ENCODE peak calls at places on chromosome 14, in five cellular contexts. L is pancreas, Q is A549, X is brain microvascular endothelial cell, T is PC-3. S is an unnamed sample.

GRCh38 chr14:101222362-101223090 is 319.0 kb upstream of the RTL1 start:
- DNase-seq in Q (no peak), X (no peak), L (no peak), T (no peak), S (no peak)

GRCh38 chr14:86462193-86462592 is 932.2 kb downstream of the FLRT2 start:
- DNase-seq in T (peak; percentile 26), Q (no peak), X (peak; percentile 2), L (peak; percentile 18), S (no peak)

GRCh38 chr14:23528555-23528954 is 23.0 kb downstream of the ZFHX2 start:
- DNase-seq in Q (no peak), X (no peak), L (no peak), T (peak; percentile 22), S (no peak)

GRCh38 chr14:29671034-29671433 is 256.6 kb downstream of the PRKD1 start:
- DNase-seq in Q (no peak), X (no peak), T (no peak), L (no peak), S (no peak)

GRCh38 chr14:73878436-73878835 is 8.2 kb upstream of the ZNF410 start:
- DNase-seq in T (no peak), L (no peak), Q (no peak), X (no peak), S (no peak)

GRCh38 chr14:100441271-100441947 is 118.3 kb downstream of the SLC25A47 start:
- DNase-seq in T (no peak), L (no peak), Q (no peak), X (no peak), S (no peak)

GRCh38 chr14:75879031-75879430 is 102.8 kb downstream of the TGFB3 start:
- DNase-seq in T (peak; percentile 91), L (no peak), Q (no peak), X (peak; percentile 41), S (peak; percentile 70)

GRCh38 chr14:69471916-69472315 is 12.6 kb upstream of the PLEKHD1 start:
- DNase-seq in L (no peak), X (no peak), Q (no peak), T (no peak), S (no peak)

GRCh38 chr14:93716002-93716401 is 72.3 kb downstream of the PRIMA1 start:
- DNase-seq in L (no peak), T (no peak), Q (no peak), X (no peak), S (no peak)

GRCh38 chr14:101074124-101075024 is 170.9 kb upstream of the RTL1 start:
- DNase-seq in L (no peak), Q (no peak), T (no peak), X (no peak), S (no peak)

GRCh38 chr14:69093551-69094421 is 59.1 kb downstream of the DCAF5 start:
- DNase-seq in T (peak; percentile 27), Q (no peak), L (no peak), X (peak; percentile 76), S (no peak)

GRCh38 chr14:68137704-68138619 is 318.4 kb downstream of the RAD51B start:
- DNase-seq in Q (peak; percentile 69), X (peak; percentile 99), L (peak; percentile 30), T (peak; percentile 98), S (peak; percentile 89)

GRCh38 chr14:30295980-30296379 is 263.0 kb upstream of the G2E3 start:
- DNase-seq in X (no peak), T (no peak), Q (no peak), L (no peak), S (peak; percentile 14)

GRCh38 chr14:58793096-58793740 is 155.5 kb downstream of the DACT1 start:
- DNase-seq in T (peak; percentile 39), L (no peak), X (no peak), Q (peak; percentile 24), S (no peak)

GRCh38 chr14:43019826-43020225 is 1413.2 kb downstream of the LRFN5 start:
- DNase-seq in T (no peak), Q (no peak), L (no peak), X (no peak), S (no peak)

GRCh38 chr14:49366416-49366815 is 219.8 kb downstream of the RPS29 start:
- DNase-seq in T (no peak), L (no peak), X (no peak), Q (no peak), S (no peak)

GRCh38 chr14:73815849-73816816 is 35.5 kb upstream of the PTGR2 start:
- DNase-seq in X (no peak), Q (no peak), T (no peak), L (no peak), S (no peak)

GRCh38 chr14:99660794-99661193 is 15.9 kb downstream of the HHIPL1 start:
- DNase-seq in X (no peak), L (no peak), T (no peak), Q (no peak), S (no peak)

GRCh38 chr14:64563696-64564095 is 13.9 kb downstream of the PPP1R36 start:
- DNase-seq in T (no peak), L (no peak), Q (no peak), X (no peak), S (no peak)

GRCh38 chr14:105532735-105533141 is 6.4 kb downstream of the TMEM121 start:
- DNase-seq in X (peak; percentile 8), L (no peak), Q (peak; percentile 72), T (no peak), S (no peak)

GRCh38 chr14:84202486-84202885 is 1327.5 kb upstream of the FLRT2 start:
- DNase-seq in L (no peak), Q (no peak), T (no peak), X (no peak), S (no peak)

GRCh38 chr14:75273272-75274044 is 5.2 kb upstream of the FOS start:
- DNase-seq in Q (no peak), T (no peak), L (no peak), X (peak; percentile 66), S (no peak)

GRCh38 chr14:77508249-77508648 is 9.6 kb upstream of the ISM2 start:
- DNase-seq in T (peak; percentile 39), L (no peak), X (peak; percentile 64), Q (no peak), S (peak; percentile 75)

GRCh38 chr14:52279405-52279804 is 11.9 kb downstream of the PTGDR start:
- DNase-seq in X (peak; percentile 62), L (no peak), T (peak; percentile 77), Q (peak; percentile 12), S (peak; percentile 46)

GRCh38 chr14:39169541-39169900 is 612 bp downstream of the TRAPPC6B start:
- DNase-seq in X (no peak), L (peak; percentile 15), Q (no peak), T (no peak), S (no peak)

GRCh38 chr14:51609251-51609986 is 42.3 kb upstream of the FRMD6 start:
- DNase-seq in Q (no peak), T (no peak), X (no peak), L (no peak), S (no peak)

GRCh38 chr14:93115920-93116675 is at the start of gene ITPK1:
- DNase-seq in Q (peak; percentile 66), L (peak; percentile 55), T (peak; percentile 71), X (no peak), S (peak; percentile 54)

GRCh38 chr14:87181288-87181687 is 811.7 kb downstream of the GALC start:
- DNase-seq in Q (no peak), X (no peak), T (no peak), L (no peak), S (no peak)

GRCh38 chr14:65069874-65070709 is 32.2 kb downstream of the MAX start:
- DNase-seq in Q (no peak), X (no peak), T (peak; percentile 64), L (peak; percentile 81), S (peak; percentile 30)

GRCh38 chr14:101520621-101521305 is 40.5 kb upstream of the DIO3 start:
- DNase-seq in L (no peak), Q (no peak), X (no peak), T (no peak), S (no peak)

DNA sequence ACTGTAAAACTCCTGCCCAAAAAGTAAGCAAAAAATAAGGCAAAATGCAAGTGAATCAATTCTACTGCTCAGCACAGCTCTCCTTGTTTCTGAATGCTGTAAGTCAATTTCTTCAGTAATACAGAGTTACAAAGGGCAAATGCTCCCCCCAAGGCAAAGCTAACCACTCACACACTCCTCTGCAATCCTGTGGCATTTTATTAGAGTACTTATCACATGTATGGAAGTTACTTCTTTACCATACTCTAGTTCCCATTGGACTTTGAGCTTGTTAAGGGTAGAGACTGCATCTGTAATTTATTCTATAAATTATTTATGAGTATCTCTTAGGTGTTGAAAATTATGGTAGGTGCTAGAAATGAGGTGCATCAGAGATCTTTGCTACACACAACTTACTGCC is 27.1 kb downstream of the SEL1L start:
- DNase-seq in X (no peak), Q (no peak), L (no peak), T (no peak), S (no peak)
- H3K27ac ChIP-seq in X (no peak overlapping the region), Q (no peak overlapping the region), L (no peak overlapping the region), T (no peak overlapping the region), S (no peak overlapping the region)

GRCh38 chr14:57189070-57189469 is 79.6 kb downstream of the EXOC5 start:
- DNase-seq in Q (peak; percentile 6), T (peak; percentile 67), L (no peak), X (no peak), S (peak; percentile 10)
- TF ChIP-seq CTCF in Q (no peak), T (peak; percentile 77), L (no peak), X (peak; percentile 12), S (peak; percentile 11)

DNA sequence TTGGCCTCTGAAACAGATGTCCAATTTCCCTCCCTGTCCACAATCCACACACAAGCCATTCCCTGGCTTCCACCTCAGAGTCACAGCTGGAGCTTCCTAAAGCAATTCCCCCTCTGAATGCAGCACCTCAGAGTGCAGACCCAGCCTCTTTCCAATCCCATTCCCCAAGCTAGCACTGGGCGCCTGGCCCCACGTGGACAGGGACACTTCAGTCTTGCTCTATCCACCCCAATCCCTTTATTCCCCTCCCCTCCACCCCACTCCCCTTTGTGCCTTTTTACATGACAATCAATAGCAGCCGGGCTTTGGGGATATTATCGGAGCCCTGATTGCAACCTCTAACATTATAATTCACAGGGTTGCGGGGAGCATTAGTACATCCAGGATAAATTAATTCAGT is 292.6 kb downstream of the TTC8 start:
- DNase-seq in Q (no peak), L (no peak), T (no peak), X (no peak), S (no peak)
- H3K27ac ChIP-seq in Q (no peak overlapping the region), L (no peak overlapping the region), T (no peak overlapping the region), X (no peak overlapping the region), S (no peak overlapping the region)

GRCh38 chr14:91996951-91997371 is 42.9 kb downstream of the TRIP11 start:
- DNase-seq in Q (peak; percentile 15), L (no peak), T (peak; percentile 57), X (peak; percentile 25), S (peak; percentile 52)
- TF ChIP-seq CTCF in Q (peak; percentile 68), L (peak; percentile 15), T (peak; percentile 83), X (peak; percentile 56), S (peak; percentile 71)

GRCh38 chr14:88563845-88564244 is 1.0 kb downstream of the ZC3H14 start:
- DNase-seq in T (no peak), X (no peak), Q (no peak), L (no peak), S (no peak)
- H3K27ac ChIP-seq in T (no peak overlapping the region), X (no peak overlapping the region), Q (peak overlapping the region; percentile 94), L (peak overlapping the region; percentile 87), S (no peak overlapping the region)

GRCh38 chr14:102924632-102925588 is 2.4 kb downstream of the AMN start:
- DNase-seq in T (no peak), Q (no peak), X (no peak), L (no peak), S (no peak)
- TF ChIP-seq CTCF in T (peak; percentile 9), Q (no peak), X (peak; percentile 36), L (no peak), S (no peak)